ENCODE peak calls at places on chromosome 2, in seven cellular contexts. One of them, this sample, is unnamed.
A peak's percentile ranks its signal among the peaks of the same experiment; 100 is the strongest.

GRCh38 chr2:207624170-207625013 is 802 bp downstream of the METTL21A start:
- DNase-seq in GM04503: no peak
- DNase-seq in RWPE2: no peak
- DNase-seq in WTC11: peak; percentile 64
- DNase-seq in NCI-H1092 treated with DMSO at 0.1 percent for 48 hours: peak; percentile 50
- DNase-seq in activated T-cell treated with anti-CD3 and anti-CD28 coated beads, Interleukin-2, amount 50 U/mL, for 1 hour: peak; percentile 25
- DNase-seq in NCI-H774: peak; percentile 35
- DNase-seq in this sample: peak; percentile 76

GRCh38 chr2:222859786-222860726 is 780 bp upstream of the ACSL3 start:
- DNase-seq in GM04503: peak; percentile 34
- DNase-seq in RWPE2: peak; percentile 92
- DNase-seq in WTC11: peak; percentile 30
- DNase-seq in NCI-H1092 treated with DMSO at 0.1 percent for 48 hours: peak; percentile 48
- DNase-seq in activated T-cell treated with anti-CD3 and anti-CD28 coated beads, Interleukin-2, amount 50 U/mL, for 1 hour: no peak
- DNase-seq in NCI-H774: no peak
- DNase-seq in this sample: peak; percentile 58

GRCh38 chr2:144170172-144170571 is 349.7 kb downstream of the ZEB2 start:
- DNase-seq in GM04503: no peak
- DNase-seq in RWPE2: no peak
- DNase-seq in WTC11: no peak
- DNase-seq in NCI-H1092 treated with DMSO at 0.1 percent for 48 hours: no peak
- DNase-seq in activated T-cell treated with anti-CD3 and anti-CD28 coated beads, Interleukin-2, amount 50 U/mL, for 1 hour: no peak
- DNase-seq in NCI-H774: no peak
- DNase-seq in this sample: no peak

GRCh38 chr2:232979871-232980461 is 33.1 kb downstream of the NGEF start:
- DNase-seq in GM04503: peak; percentile 23
- DNase-seq in RWPE2: peak; percentile 84
- DNase-seq in WTC11: no peak
- DNase-seq in NCI-H1092 treated with DMSO at 0.1 percent for 48 hours: no peak
- DNase-seq in activated T-cell treated with anti-CD3 and anti-CD28 coated beads, Interleukin-2, amount 50 U/mL, for 1 hour: no peak
- DNase-seq in NCI-H774: peak; percentile 20
- DNase-seq in this sample: no peak

GRCh38 chr2:25052948-25053477 is 11.1 kb downstream of the EFR3B start:
- DNase-seq in GM04503: no peak
- DNase-seq in RWPE2: no peak
- DNase-seq in WTC11: no peak
- DNase-seq in NCI-H1092 treated with DMSO at 0.1 percent for 48 hours: no peak
- DNase-seq in activated T-cell treated with anti-CD3 and anti-CD28 coated beads, Interleukin-2, amount 50 U/mL, for 1 hour: no peak
- DNase-seq in NCI-H774: no peak
- DNase-seq in this sample: no peak

GRCh38 chr2:100470898-100471514 is 724 bp downstream of the NMS start:
- DNase-seq in GM04503: no peak
- DNase-seq in RWPE2: no peak
- DNase-seq in WTC11: peak; percentile 80
- DNase-seq in NCI-H1092 treated with DMSO at 0.1 percent for 48 hours: no peak
- DNase-seq in activated T-cell treated with anti-CD3 and anti-CD28 coated beads, Interleukin-2, amount 50 U/mL, for 1 hour: no peak
- DNase-seq in NCI-H774: no peak
- DNase-seq in this sample: peak; percentile 80

GRCh38 chr2:25673170-25674002 is at the start of gene DTNB:
- DNase-seq in GM04503: no peak
- DNase-seq in RWPE2: peak; percentile 95
- DNase-seq in WTC11: peak; percentile 85
- DNase-seq in NCI-H1092 treated with DMSO at 0.1 percent for 48 hours: peak; percentile 56
- DNase-seq in activated T-cell treated with anti-CD3 and anti-CD28 coated beads, Interleukin-2, amount 50 U/mL, for 1 hour: peak; percentile 86
- DNase-seq in NCI-H774: peak; percentile 80
- DNase-seq in this sample: peak; percentile 88

GRCh38 chr2:236164201-236164982 is 3.8 kb downstream of the GBX2 start:
- DNase-seq in GM04503: no peak
- DNase-seq in RWPE2: no peak
- DNase-seq in WTC11: peak; percentile 69
- DNase-seq in NCI-H1092 treated with DMSO at 0.1 percent for 48 hours: no peak
- DNase-seq in activated T-cell treated with anti-CD3 and anti-CD28 coated beads, Interleukin-2, amount 50 U/mL, for 1 hour: no peak
- DNase-seq in NCI-H774: no peak
- DNase-seq in this sample: peak; percentile 71

GRCh38 chr2:170694316-170694715 is 20.8 kb upstream of the SP5 start:
- DNase-seq in GM04503: no peak
- DNase-seq in RWPE2: no peak
- DNase-seq in WTC11: no peak
- DNase-seq in NCI-H1092 treated with DMSO at 0.1 percent for 48 hours: no peak
- DNase-seq in activated T-cell treated with anti-CD3 and anti-CD28 coated beads, Interleukin-2, amount 50 U/mL, for 1 hour: no peak
- DNase-seq in NCI-H774: no peak
- DNase-seq in this sample: no peak

GRCh38 chr2:168518555-168519066 is 62.5 kb downstream of the CERS6 start:
- DNase-seq in GM04503: no peak
- DNase-seq in RWPE2: no peak
- DNase-seq in WTC11: peak; percentile 30
- DNase-seq in NCI-H1092 treated with DMSO at 0.1 percent for 48 hours: no peak
- DNase-seq in activated T-cell treated with anti-CD3 and anti-CD28 coated beads, Interleukin-2, amount 50 U/mL, for 1 hour: no peak
- DNase-seq in NCI-H774: peak; percentile 14
- DNase-seq in this sample: peak; percentile 50

GRCh38 chr2:223537669-223538601 is 64.2 kb downstream of the SCG2 start:
- DNase-seq in GM04503: no peak
- DNase-seq in RWPE2: no peak
- DNase-seq in WTC11: no peak
- DNase-seq in NCI-H1092 treated with DMSO at 0.1 percent for 48 hours: peak; percentile 77
- DNase-seq in activated T-cell treated with anti-CD3 and anti-CD28 coated beads, Interleukin-2, amount 50 U/mL, for 1 hour: no peak
- DNase-seq in NCI-H774: peak; percentile 69
- DNase-seq in this sample: no peak

GRCh38 chr2:47656715-47657600 is 126.0 kb upstream of the MSH6 start:
- DNase-seq in GM04503: no peak
- DNase-seq in RWPE2: no peak
- DNase-seq in WTC11: no peak
- DNase-seq in NCI-H1092 treated with DMSO at 0.1 percent for 48 hours: no peak
- DNase-seq in activated T-cell treated with anti-CD3 and anti-CD28 coated beads, Interleukin-2, amount 50 U/mL, for 1 hour: no peak
- DNase-seq in NCI-H774: no peak
- DNase-seq in this sample: no peak

GRCh38 chr2:233093721-233094120 is 33.6 kb downstream of the INPP5D start:
- DNase-seq in GM04503: no peak
- DNase-seq in RWPE2: no peak
- DNase-seq in WTC11: no peak
- DNase-seq in NCI-H1092 treated with DMSO at 0.1 percent for 48 hours: no peak
- DNase-seq in activated T-cell treated with anti-CD3 and anti-CD28 coated beads, Interleukin-2, amount 50 U/mL, for 1 hour: peak; percentile 4
- DNase-seq in NCI-H774: no peak
- DNase-seq in this sample: no peak